ENCODE peak calls at places on chromosome 3, in four cellular contexts. One of them, this sample, is unnamed.

GRCh38 chr3:53009826-53010539 is 35.9 kb downstream of the SFMBT1 start:
- DNase-seq in germinal center: no peak
- DNase-seq in lung: no peak
- DNase-seq in heart left ventricle: no peak
- DNase-seq in this sample: no peak

GRCh38 chr3:54649551-54649950 is 278.3 kb downstream of the LRTM1 start:
- DNase-seq in germinal center: no peak
- DNase-seq in lung: no peak
- DNase-seq in heart left ventricle: no peak
- DNase-seq in this sample: no peak

GRCh38 chr3:99439892-99440291 is 198.5 kb upstream of the COL8A1 start:
- DNase-seq in germinal center: no peak
- DNase-seq in lung: no peak
- DNase-seq in heart left ventricle: no peak
- DNase-seq in this sample: peak

GRCh38 chr3:141094851-141095545 is 43.9 kb downstream of the SPSB4 start:
- DNase-seq in germinal center: no peak
- DNase-seq in lung: no peak
- DNase-seq in heart left ventricle: peak
- DNase-seq in this sample: peak

GRCh38 chr3:10777627-10778026 is 38.4 kb upstream of the SLC6A11 start:
- DNase-seq in germinal center: no peak
- DNase-seq in lung: no peak
- DNase-seq in heart left ventricle: no peak
- DNase-seq in this sample: no peak

GRCh38 chr3:102104093-102104492 is 254.8 kb downstream of the NFKBIZ start:
- DNase-seq in germinal center: no peak
- DNase-seq in lung: no peak
- DNase-seq in heart left ventricle: no peak
- DNase-seq in this sample: no peak

GRCh38 chr3:141828487-141829284 is 47.8 kb upstream of the ATP1B3 start:
- DNase-seq in germinal center: no peak
- DNase-seq in lung: peak
- DNase-seq in heart left ventricle: no peak
- DNase-seq in this sample: peak

GRCh38 chr3:108394016-108394415 is 97.7 kb downstream of the HHLA2 start:
- DNase-seq in germinal center: no peak
- DNase-seq in lung: no peak
- DNase-seq in heart left ventricle: no peak
- DNase-seq in this sample: no peak

GRCh38 chr3:141940204-141940776 is 63.8 kb downstream of the ATP1B3 start:
- DNase-seq in germinal center: no peak
- DNase-seq in lung: no peak
- DNase-seq in heart left ventricle: no peak
- DNase-seq in this sample: peak

This sample was measured in M059J.